ENCODE peak calls at places on chromosomes 2 and 18, in five cellular contexts. V, Y, R, I and S are unnamed samples.

GRCh38 chr2:176132397-176133086 is 3.0 kb downstream of the HOXD8 start:
- DNase-seq in V (no peak), Y (no peak), R (peak; percentile 67), I (no peak), S (no peak)

GRCh38 chr2:136510244-136510643 is 255.1 kb upstream of the THSD7B start:
- DNase-seq in V (no peak), Y (no peak), R (no peak), I (no peak), S (no peak)

GRCh38 chr18:80109676-80110078 is 615 bp downstream of the ADNP2 start:
- DNase-seq in V (peak; percentile 60), Y (peak; percentile 50), R (peak; percentile 27), I (peak; percentile 91), S (peak; percentile 40)

GRCh38 chr18:33960393-33960792 is 264.3 kb downstream of the NOL4 start:
- DNase-seq in V (no peak), Y (no peak), R (no peak), I (no peak), S (no peak)

GRCh38 chr2:144421606-144422510 is 98.1 kb downstream of the ZEB2 start:
- DNase-seq in V (no peak), Y (no peak), R (no peak), I (no peak), S (no peak)

GRCh38 chr18:48395646-48396045 is 13.5 kb downstream of the ZBTB7C start:
- DNase-seq in V (no peak), Y (no peak), R (no peak), I (no peak), S (no peak)

GRCh38 chr2:43387092-43388062 is 161.0 kb upstream of the ZFP36L2 start:
- DNase-seq in V (no peak), Y (peak; percentile 83), R (peak; percentile 47), I (no peak), S (peak; percentile 42)

GRCh38 chr2:239472220-239472775 is 71.5 kb upstream of the HDAC4 start:
- DNase-seq in V (no peak), Y (no peak), R (no peak), I (no peak), S (no peak)

GRCh38 chr18:35143615-35144596 is 96.9 kb upstream of the ZNF397 start:
- DNase-seq in V (no peak), Y (no peak), R (peak; percentile 56), I (no peak), S (peak; percentile 76)

GRCh38 chr18:2256577-2256976 is 314.7 kb downstream of the METTL4 start:
- DNase-seq in V (no peak), Y (no peak), R (no peak), I (no peak), S (peak; percentile 4)

GRCh38 chr2:15656090-15656489 is 64.4 kb downstream of the DDX1 start:
- DNase-seq in V (no peak), Y (no peak), R (no peak), I (no peak), S (no peak)

GRCh38 chr2:1661891-1662605 is 82.3 kb downstream of the PXDN start:
- DNase-seq in V (peak; percentile 40), Y (no peak), R (no peak), I (no peak), S (no peak)

GRCh38 chr2:150133623-150134022 is 353.8 kb downstream of the RND3 start:
- DNase-seq in V (no peak), Y (peak; percentile 43), R (peak; percentile 91), I (no peak), S (peak; percentile 93)

GRCh38 chr2:239945751-239946569 is 79.2 kb downstream of the NDUFA10 start:
- DNase-seq in V (peak; percentile 32), Y (no peak), R (no peak), I (no peak), S (no peak)

GRCh38 chr2:216465580-216466197 is 33.0 kb upstream of the RPL37A start:
- DNase-seq in V (no peak), Y (no peak), R (peak; percentile 42), I (no peak), S (no peak)

GRCh38 chr2:147025611-147026010 is 819.2 kb upstream of the ACVR2A start:
- DNase-seq in V (no peak), Y (no peak), R (peak; percentile 96), I (no peak), S (peak; percentile 78)

GRCh38 chr2:71897145-71897495 is 250.5 kb downstream of the CYP26B1 start:
- DNase-seq in V (no peak), Y (no peak), R (no peak), I (peak; percentile 52), S (no peak)

GRCh38 chr2:3111267-3111666 is 266.4 kb downstream of the EIPR1 start:
- DNase-seq in V (no peak), Y (no peak), R (no peak), I (no peak), S (no peak)

GRCh38 chr2:157662401-157662800 is 33.7 kb upstream of the ACVR1C start:
- DNase-seq in V (no peak), Y (no peak), R (no peak), I (no peak), S (peak; percentile 17)

GRCh38 chr2:128095201-128095600 is 4.2 kb downstream of the UGGT1 start:
- DNase-seq in V (no peak), Y (no peak), R (no peak), I (no peak), S (no peak)

GRCh38 chr2:217289909-217290283 is 430.0 kb upstream of the TNP1 start:
- DNase-seq in V (no peak), Y (no peak), R (no peak), I (no peak), S (peak; percentile 30)

GRCh38 chr2:165328272-165328671 is 89.1 kb downstream of the SCN2A start:
- DNase-seq in V (no peak), Y (no peak), R (no peak), I (no peak), S (no peak)

GRCh38 chr2:186319105-186319504 is 167.0 kb upstream of the ZC3H15 start:
- DNase-seq in V (no peak), Y (no peak), R (no peak), I (no peak), S (no peak)

GRCh38 chr2:69989017-69989416 is 27.6 kb upstream of the ASPRV1 start:
- DNase-seq in V (no peak), Y (no peak), R (no peak), I (no peak), S (no peak)

GRCh38 chr2:240962371-240963064 is 35.9 kb upstream of the SNED1 start:
- DNase-seq in V (peak; percentile 61), Y (no peak), R (no peak), I (peak; percentile 78), S (peak; percentile 29)

GRCh38 chr2:236745420-236746210 is 176.0 kb downstream of the ACKR3 start:
- DNase-seq in V (no peak), Y (no peak), R (peak; percentile 86), I (no peak), S (peak; percentile 79)

GRCh38 chr2:207223051-207223450 is 57.3 kb upstream of the KLF7 start:
- DNase-seq in V (no peak), Y (no peak), R (peak; percentile 66), I (no peak), S (peak; percentile 46)

GRCh38 chr2:74959106-74959751 is 786 bp downstream of the POLE4 start:
- DNase-seq in V (peak; percentile 40), Y (no peak), R (no peak), I (no peak), S (no peak)

GRCh38 chr2:102238039-102238756 is 51.4 kb downstream of the IL1RL2 start:
- DNase-seq in V (no peak), Y (no peak), R (peak; percentile 59), I (no peak), S (peak; percentile 85)

GRCh38 chr2:103353754-103354153 is 591.9 kb downstream of the TMEM182 start:
- DNase-seq in V (no peak), Y (no peak), R (no peak), I (peak; percentile 46), S (no peak)

GRCh38 chr2:26456701-26457224 is 21.2 kb downstream of the OTOF start:
- DNase-seq in V (peak; percentile 40), Y (no peak), R (no peak), I (no peak), S (no peak)

GRCh38 chr18:67199993-67200617 is 316.4 kb downstream of the DSEL start:
- DNase-seq in V (no peak), Y (peak; percentile 3), R (peak; percentile 61), I (no peak), S (peak; percentile 83)

GRCh38 chr2:110979834-110980612 is 140.7 kb upstream of the BCL2L11 start:
- DNase-seq in V (no peak), Y (no peak), R (no peak), I (no peak), S (no peak)

GRCh38 chr2:226123307-226123706 is 676.3 kb downstream of the IRS1 start:
- DNase-seq in V (no peak), Y (no peak), R (peak; percentile 73), I (no peak), S (no peak)

GRCh38 chr2:152847067-152847466 is 128.6 kb downstream of the ARL6IP6 start:
- DNase-seq in V (no peak), Y (no peak), R (peak; percentile 87), I (no peak), S (peak; percentile 54)

GRCh38 chr2:63819765-63820717 is 21.7 kb upstream of the UGP2 start:
- DNase-seq in V (no peak), Y (no peak), R (peak; percentile 88), I (no peak), S (peak; percentile 52)

GRCh38 chr2:63819256-63819655 is 22.4 kb upstream of the UGP2 start:
- DNase-seq in V (no peak), Y (no peak), R (no peak), I (no peak), S (no peak)

GRCh38 chr2:63817382-63817781 is 24.3 kb upstream of the UGP2 start:
- DNase-seq in V (no peak), Y (no peak), R (no peak), I (no peak), S (no peak)

GRCh38 chr2:63820969-63821368 is 20.7 kb upstream of the UGP2 start:
- DNase-seq in V (no peak), Y (no peak), R (no peak), I (no peak), S (no peak)

DNA sequence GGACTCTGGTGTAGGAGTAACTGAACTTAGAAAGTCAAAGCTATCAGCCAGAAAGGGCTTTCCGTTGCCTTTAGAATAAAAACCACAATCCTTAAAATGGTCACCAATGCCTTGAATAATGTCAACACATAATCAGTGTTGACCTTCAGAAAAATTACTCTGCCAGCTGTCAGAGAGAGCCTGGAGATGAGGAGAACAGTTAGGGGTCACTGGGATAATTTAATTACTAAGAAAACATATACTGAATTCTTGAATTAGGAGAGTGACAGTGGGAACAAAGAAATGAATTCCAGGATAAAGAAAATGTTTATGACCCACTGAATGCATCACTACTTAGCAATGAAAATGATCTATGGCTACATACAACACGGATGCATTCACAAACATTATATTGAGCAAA is 23.4 kb upstream of the UGP2 start:
- DNase-seq in V (no peak), Y (no peak), R (no peak), I (no peak), S (no peak)
- TF ChIP-seq CTCF in V (no peak), Y (no peak), R (no peak), I (no peak), S (no peak)

GRCh38 chr2:4381773-4382172 is 678.4 kb downstream of the DCDC2C start:
- DNase-seq in V (no peak), Y (no peak), R (no peak), I (no peak), S (no peak)
- TF ChIP-seq CTCF in V (no peak), Y (no peak), R (no peak), I (no peak), S (no peak)

GRCh38 chr2:135132314-135132713 is 80.2 kb downstream of the RAB3GAP1 start:
- DNase-seq in V (no peak), Y (no peak), R (peak; percentile 56), I (no peak), S (peak; percentile 25)
- TF ChIP-seq CTCF in V (no peak), Y (no peak), R (no peak), I (no peak), S (no peak)

GRCh38 chr2:96527052-96527964 is 9.2 kb upstream of the ARID5A start:
- DNase-seq in V (no peak), Y (peak; percentile 81), R (no peak), I (peak; percentile 87), S (peak; percentile 48)
- TF ChIP-seq CTCF in V (peak; percentile 37), Y (peak; percentile 28), R (peak; percentile 28), I (peak; percentile 19), S (peak; percentile 36)